ENCODE peak calls at places on chromosomes 1 and 21, in six cellular contexts. C is HL-60; X is pancreas; P is left lung; Y is Panc1; Z is CD4-positive, alpha-beta T cell. E is an unnamed sample.

GRCh38 chr21:42997053-42997452 is 22.7 kb downstream of the PKNOX1 start:
- DNase-seq in Z (no peak), X (peak; percentile 73), P (peak; percentile 63), Y (no peak), C (no peak), E (no peak)

GRCh38 chr1:215479567-215479966 is 87.5 kb upstream of the KCTD3 start:
- DNase-seq in C (peak; percentile 7), X (no peak), Z (no peak), Y (no peak), P (no peak), E (no peak)

GRCh38 chr1:226736908-226737818 is 1.9 kb downstream of the ITPKB start:
- DNase-seq in C (peak; percentile 12), X (peak; percentile 26), Z (no peak), P (peak; percentile 55), Y (no peak), E (no peak)

GRCh38 chr1:37808369-37809319 is 636 bp upstream of the YRDC start:
- DNase-seq in P (peak; percentile 73), C (no peak), Z (no peak), Y (no peak), X (peak; percentile 86), E (peak; percentile 95)

GRCh38 chr1:92504751-92505692 is 18.3 kb upstream of the GFI1 start:
- DNase-seq in Y (no peak), X (no peak), P (no peak), C (no peak), Z (no peak), E (no peak)

GRCh38 chr21:39193380-39193779 is 10.1 kb upstream of the PSMG1 start:
- DNase-seq in X (no peak), Z (no peak), Y (no peak), P (no peak), C (no peak), E (no peak)

GRCh38 chr1:55500601-55501000 is 285.4 kb upstream of the USP24 start:
- DNase-seq in C (no peak), Y (no peak), P (no peak), X (no peak), Z (no peak), E (no peak)

GRCh38 chr1:209585672-209586071 is 2.2 kb downstream of the CAMK1G start:
- DNase-seq in P (peak; percentile 53), C (no peak), X (peak; percentile 34), Y (no peak), Z (no peak), E (no peak)

GRCh38 chr1:175023043-175023921 is at the start of gene MRPS14:
- DNase-seq in Y (peak; percentile 95), Z (peak; percentile 96), P (peak; percentile 97), X (peak; percentile 99), C (peak; percentile 92), E (peak; percentile 98)

GRCh38 chr1:218616681-218617080 is 271.5 kb downstream of the TGFB2 start:
- DNase-seq in Z (no peak), C (no peak), Y (no peak), P (no peak), X (no peak), E (no peak)

GRCh38 chr1:100292711-100293110 is 26.7 kb downstream of the RTCA start:
- DNase-seq in Z (no peak), P (no peak), X (no peak), Y (no peak), C (no peak), E (no peak)

GRCh38 chr1:186605762-186606350 is 74.4 kb downstream of the PTGS2 start:
- DNase-seq in P (peak; percentile 45), X (peak; percentile 16), C (no peak), Y (peak; percentile 20), Z (no peak), E (no peak)

GRCh38 chr1:209805341-209805781 is 581 bp downstream of the IRF6 start:
- DNase-seq in C (no peak), Z (no peak), X (peak; percentile 46), Y (no peak), P (no peak), E (no peak)

GRCh38 chr1:201842472-201843020 is 13.6 kb downstream of the IPO9 start:
- DNase-seq in X (no peak), C (no peak), Y (no peak), P (no peak), Z (no peak), E (no peak)

GRCh38 chr1:41891403-41891896 is 27.3 kb downstream of the HIVEP3 start:
- DNase-seq in X (no peak), Z (peak; percentile 53), C (no peak), P (no peak), Y (no peak), E (no peak)

GRCh38 chr1:235992868-235993267 is 72.0 kb downstream of the NID1 start:
- DNase-seq in X (no peak), Z (no peak), Y (no peak), C (no peak), P (no peak), E (no peak)

GRCh38 chr21:33514234-33514633 is 22.7 kb upstream of the DNAJC28 start:
- DNase-seq in X (no peak), P (no peak), C (no peak), Z (no peak), Y (no peak), E (no peak)

GRCh38 chr1:231278100-231278790 is 37.2 kb downstream of the GNPAT start:
- DNase-seq in P (peak; percentile 53), Y (no peak), Z (no peak), X (peak; percentile 61), C (no peak), E (no peak)

GRCh38 chr21:39447264-39447663 is 1.7 kb upstream of the LCA5L start:
- DNase-seq in Z (no peak), P (no peak), Y (no peak), X (no peak), C (no peak), E (no peak)

GRCh38 chr1:79193211-79194079 is 186.9 kb upstream of the ADGRL4 start:
- DNase-seq in P (no peak), Z (no peak), C (no peak), Y (peak; percentile 73), X (no peak), E (no peak)

GRCh38 chr21:25369524-25370300 is 237.6 kb downstream of the MRPL39 start:
- DNase-seq in P (no peak), Y (no peak), X (no peak), C (no peak), Z (no peak), E (no peak)

GRCh38 chr21:25362375-25363267 is 244.7 kb downstream of the MRPL39 start:
- DNase-seq in P (no peak), X (no peak), Z (no peak), Y (no peak), C (no peak), E (no peak)

GRCh38 chr1:30684259-30684658 is 39.1 kb downstream of the MATN1 start:
- DNase-seq in P (no peak), Y (no peak), X (no peak), Z (no peak), C (no peak), E (peak; percentile 56)

GRCh38 chr1:214678386-214678785 is 75.4 kb downstream of the CENPF start:
- DNase-seq in Y (no peak), P (no peak), Z (no peak), C (no peak), X (no peak), E (no peak)

GRCh38 chr1:225519166-225519863 is 91.5 kb upstream of the LBR start:
- DNase-seq in P (no peak), X (no peak), C (no peak), Y (no peak), Z (no peak), E (peak; percentile 92)

GRCh38 chr1:56539403-56539802 is 40.0 kb downstream of the PLPP3 start:
- DNase-seq in X (no peak), Y (no peak), C (no peak), Z (no peak), P (no peak), E (no peak)

GRCh38 chr1:113090051-113090450 is 17.1 kb downstream of the LRIG2 start:
- DNase-seq in P (no peak), Y (no peak), C (no peak), X (no peak), Z (no peak), E (no peak)

GRCh38 chr1:67285780-67286488 is 21.7 kb upstream of the IL12RB2 start:
- DNase-seq in Z (no peak), Y (no peak), X (no peak), C (no peak), P (no peak), E (no peak)

GRCh38 chr1:30407862-30408580 is 315.4 kb downstream of the MATN1 start:
- DNase-seq in Z (no peak), P (peak; percentile 10), Y (no peak), C (no peak), X (no peak), E (no peak)

GRCh38 chr1:176829261-176829976 is 335.1 kb downstream of the ASTN1 start:
- DNase-seq in P (no peak), Z (no peak), C (no peak), Y (no peak), X (no peak), E (no peak)
- TF ChIP-seq CTCF in P (no peak), Z (no peak), C (no peak), Y (no peak), X (no peak), E (no peak)

GRCh38 chr1:52904590-52905375 is 16.8 kb downstream of the ECHDC2 start:
- DNase-seq in X (no peak), Y (no peak), C (no peak), P (no peak), Z (no peak), E (no peak)
- TF ChIP-seq CTCF in X (no peak), Y (peak; percentile 74), C (peak; percentile 2), P (peak; percentile 9), Z (peak; percentile 37), E (peak; percentile 63)

DNA sequence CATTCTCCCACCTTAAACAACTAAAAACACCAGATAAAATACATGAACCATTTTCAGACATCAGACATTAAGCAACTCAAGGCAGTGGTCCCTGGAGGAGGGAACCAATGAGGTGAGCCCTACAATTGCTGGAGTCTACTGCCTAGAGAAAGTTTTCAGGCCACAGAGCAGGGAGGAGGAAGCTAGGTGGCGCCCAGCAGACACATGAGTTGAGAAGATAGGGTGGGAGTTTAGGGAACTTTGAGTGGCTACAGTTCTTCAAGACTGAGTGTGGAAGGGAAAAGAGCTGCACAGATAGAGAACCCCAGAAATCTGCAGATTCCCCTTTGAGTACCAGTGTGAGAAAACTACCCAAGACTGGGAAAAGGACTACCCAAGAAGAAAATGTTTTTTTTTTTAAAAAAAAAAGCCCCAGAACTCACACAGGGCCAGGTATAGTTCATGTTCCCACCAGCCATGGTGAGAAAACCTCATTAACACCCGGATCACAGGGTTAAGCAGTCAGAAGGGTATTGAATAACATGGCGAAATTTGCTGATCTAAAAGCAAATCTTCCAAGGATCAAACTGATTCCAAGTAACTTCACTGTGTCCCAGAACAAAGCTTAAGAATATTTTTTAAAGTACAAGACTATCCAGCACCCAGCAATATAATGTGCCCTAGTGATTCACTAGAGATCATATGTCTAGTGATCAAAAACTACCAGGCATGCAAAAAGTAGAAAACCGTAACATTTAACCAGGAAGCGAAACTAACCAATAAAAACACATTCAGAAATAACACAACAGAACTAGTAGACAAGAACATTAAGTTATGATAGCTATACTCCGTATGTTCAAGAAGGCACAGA is 12.0 kb downstream of the ALDH9A1 start:
- DNase-seq in Y (no peak), X (no peak), P (no peak), C (no peak), Z (no peak), E (no peak)
- TF ChIP-seq CTCF in Y (peak; percentile 48), X (no peak), P (no peak), C (no peak), Z (no peak), E (no peak)

GRCh38 chr1:48692235-48692634 is 84.5 kb downstream of the BEND5 start:
- DNase-seq in X (no peak), Z (no peak), Y (no peak), C (no peak), P (no peak), E (no peak)
- TF ChIP-seq CTCF in X (no peak), Z (no peak), Y (no peak), C (no peak), P (no peak), E (no peak)

GRCh38 chr1:240149488-240150094 is 57.9 kb downstream of the FMN2 start:
- DNase-seq in X (no peak), C (peak; percentile 15), P (no peak), Y (peak; percentile 10), Z (no peak), E (no peak)
- TF ChIP-seq CTCF in X (peak; percentile 51), C (peak; percentile 53), P (peak; percentile 44), Y (peak; percentile 70), Z (peak; percentile 59), E (peak; percentile 94)